ENCODE peak calls at places on chromosomes 1 and 21, in five cellular contexts. C is PC-3, J is tibial nerve, G is mucosa of descending colon, M is foreskin keratinocyte. F is an unnamed sample.
A peak's percentile ranks its signal among the peaks of the same experiment; 100 is the strongest.

GRCh38 chr1:9715536-9716226 is 64.2 kb downstream of the PIK3CD start:
- DNase-seq in G (no peak), M (no peak), J (no peak), C (no peak), F (no peak)

GRCh38 chr1:160708821-160709220 is 2.8 kb downstream of the CD48 start:
- DNase-seq in C (no peak), M (no peak), J (no peak), G (no peak), F (no peak)

GRCh38 chr1:165958306-165958705 is 130.9 kb downstream of the UCK2 start:
- DNase-seq in M (no peak), J (no peak), G (no peak), C (no peak), F (no peak)

GRCh38 chr1:113073457-113073950 is 506 bp downstream of the LRIG2 start:
- DNase-seq in G (peak; percentile 66), J (no peak), M (no peak), C (peak; percentile 40), F (no peak)

GRCh38 chr1:12179111-12179519 is 12.3 kb downstream of the TNFRSF1B start:
- DNase-seq in J (no peak), M (no peak), C (no peak), G (no peak), F (no peak)

GRCh38 chr21:43321611-43322010 is 105.3 kb downstream of the SIK1 start:
- DNase-seq in C (no peak), G (no peak), M (no peak), J (no peak), F (no peak)

GRCh38 chr1:25795227-25795626 is 4.8 kb upstream of the SELENON start:
- DNase-seq in M (no peak), G (no peak), C (no peak), J (no peak), F (no peak)

GRCh38 chr1:117653195-117653594 is 47.3 kb downstream of the TENT5C start:
- DNase-seq in G (no peak), J (no peak), M (no peak), C (no peak), F (no peak)

GRCh38 chr1:4171480-4172450 is 271.7 kb upstream of the C1orf174 start:
- DNase-seq in G (no peak), M (no peak), C (no peak), J (no peak), F (no peak)

GRCh38 chr1:113226118-113226517 is 153.1 kb downstream of the LRIG2 start:
- DNase-seq in M (no peak), C (no peak), G (peak; percentile 58), J (no peak), F (no peak)

GRCh38 chr1:79259390-79260336 is 253.1 kb upstream of the ADGRL4 start:
- DNase-seq in M (no peak), J (no peak), G (no peak), C (peak; percentile 56), F (no peak)
- TF ChIP-seq CTCF in M (peak; percentile 71), J (peak; percentile 40), G (no peak), C (peak; percentile 82), F (no peak)

DNA sequence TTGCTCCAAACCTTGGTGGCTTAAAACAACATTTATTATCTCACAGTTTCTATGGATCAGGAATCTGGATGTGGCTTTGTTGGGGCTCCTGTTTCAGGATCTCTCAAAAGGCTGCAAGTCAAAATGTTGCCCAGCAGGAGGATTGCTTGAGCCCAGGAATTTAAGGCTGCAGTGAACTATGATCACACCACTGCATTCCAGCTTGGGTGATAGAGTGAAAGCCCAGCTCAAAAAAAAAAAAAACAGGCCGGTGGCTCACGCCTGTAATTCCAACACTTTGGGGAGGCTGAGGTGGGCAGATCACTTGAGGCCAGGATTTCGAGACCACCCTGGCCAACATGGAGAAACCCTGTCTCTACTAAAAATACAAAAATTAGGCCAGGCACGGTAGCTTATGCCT is 30.0 kb downstream of the BCAS2 start:
- DNase-seq in J (no peak), M (no peak), G (no peak), C (no peak), F (no peak)
- TF ChIP-seq CTCF in J (no peak), M (no peak), G (no peak), C (no peak), F (no peak)

DNA sequence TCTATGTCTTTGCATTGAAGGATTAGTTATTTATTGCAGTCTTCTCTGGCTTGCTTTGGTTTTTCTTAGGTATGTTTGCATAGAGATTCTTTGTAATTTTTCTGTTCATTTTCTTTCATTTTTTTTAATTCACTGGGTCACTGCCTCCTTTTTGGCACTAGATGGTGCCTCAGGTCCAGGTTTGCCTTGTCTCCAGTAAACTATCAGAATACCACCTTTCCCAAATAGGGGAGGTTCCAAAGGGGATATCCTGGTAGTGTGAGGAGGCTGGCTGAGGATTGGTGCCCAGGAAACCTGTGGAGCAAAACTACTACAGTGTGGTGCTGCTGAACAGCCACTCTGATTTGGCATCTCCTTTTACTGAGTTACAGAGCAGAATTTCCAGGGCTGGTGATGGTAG is 257.1 kb downstream of the KCTD3 start:
- DNase-seq in M (no peak), J (no peak), C (peak; percentile 59), G (no peak), F (no peak)
- TF ChIP-seq CTCF in M (peak; percentile 47), J (no peak), C (peak; percentile 97), G (no peak), F (no peak)

GRCh38 chr1:225567789-225568188 is 85.1 kb downstream of the ENAH start:
- DNase-seq in C (peak; percentile 34), G (no peak), M (no peak), J (no peak), F (no peak)
- TF ChIP-seq CTCF in C (peak; percentile 64), G (no peak), M (peak; percentile 43), J (no peak), F (no peak)

DNA sequence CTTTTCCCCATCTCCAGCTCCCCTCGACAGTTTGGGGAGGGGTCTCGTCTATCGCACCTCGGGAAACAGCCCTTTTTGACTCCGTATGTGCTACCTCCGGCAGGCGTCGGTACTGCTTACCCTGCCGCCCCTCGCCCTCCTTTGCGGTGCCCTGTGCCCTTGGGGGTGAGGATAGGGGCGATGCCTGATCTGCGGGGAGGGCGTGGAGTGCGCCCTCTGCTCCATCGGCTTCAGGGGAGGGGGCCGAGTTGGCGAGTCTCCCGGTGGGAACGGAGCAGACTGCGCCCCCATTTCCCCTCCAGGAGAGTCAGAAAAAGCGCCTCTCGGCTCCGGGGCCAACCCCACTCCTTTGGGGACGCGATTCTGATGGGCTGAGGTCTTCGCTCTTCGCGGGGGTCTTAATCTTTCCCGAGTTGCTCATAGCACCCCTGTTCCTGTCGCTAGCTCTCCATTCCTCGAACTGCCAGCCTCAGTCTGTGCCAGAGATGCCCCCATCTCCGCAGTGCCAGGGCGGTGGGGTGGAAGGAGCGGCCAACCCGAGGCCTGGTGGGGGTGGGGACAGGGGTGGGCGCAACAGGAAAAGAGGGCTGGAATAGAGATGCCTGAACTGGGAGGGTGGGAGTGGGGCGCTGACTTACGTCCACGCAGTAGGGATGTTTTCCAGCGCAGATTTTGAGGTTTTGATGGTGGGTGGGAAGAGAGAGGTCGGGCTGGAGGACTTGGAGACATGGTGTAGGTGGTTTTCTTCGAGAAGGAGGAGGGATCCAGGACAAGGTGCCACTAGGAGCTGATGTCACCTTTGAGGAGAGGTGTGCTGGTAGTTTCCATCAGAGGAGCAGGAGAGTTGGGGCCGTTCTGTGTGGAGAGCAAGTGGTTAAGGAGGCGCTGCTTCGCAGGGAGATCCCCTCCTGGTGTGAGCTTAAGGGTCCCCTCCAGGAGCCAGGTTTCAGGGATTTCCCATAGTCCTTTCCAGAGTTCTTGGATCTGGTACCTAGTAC is 674 bp downstream of the PPFIA4 start:
- DNase-seq in G (no peak), C (no peak), J (no peak), M (no peak), F (no peak)
- TF ChIP-seq CTCF in G (no peak), C (no peak), J (no peak), M (no peak), F (no peak)